ENCODE peak calls at places on chromosomes 13 and 19, in eight cellular contexts. One of them, this sample, is unnamed.

GRCh38 chr13:96068729-96069128 is 15.5 kb upstream of the UGGT2 start:
- DNase-seq in HCT116: no peak
- DNase-seq in IMR-90: no peak
- DNase-seq in PC-3: no peak
- DNase-seq in psoas muscle: no peak
- DNase-seq in colonic mucosa: no peak
- DNase-seq in heart left ventricle: no peak
- DNase-seq in uterus: no peak
- DNase-seq in this sample: no peak

GRCh38 chr13:55244991-55245644 is 1895.6 kb upstream of the PRR20A start:
- DNase-seq in HCT116: no peak
- DNase-seq in IMR-90: no peak
- DNase-seq in PC-3: no peak
- DNase-seq in psoas muscle: no peak
- DNase-seq in colonic mucosa: no peak
- DNase-seq in heart left ventricle: no peak
- DNase-seq in uterus: no peak
- DNase-seq in this sample: no peak

GRCh38 chr13:22040810-22041364 is 370.0 kb downstream of the FGF9 start:
- DNase-seq in HCT116: no peak
- DNase-seq in IMR-90: no peak
- DNase-seq in PC-3: no peak
- DNase-seq in psoas muscle: no peak
- DNase-seq in colonic mucosa: no peak
- DNase-seq in heart left ventricle: no peak
- DNase-seq in uterus: no peak
- DNase-seq in this sample: no peak

GRCh38 chr19:51821511-51821910 is 26.6 kb downstream of the FPR3 start:
- DNase-seq in HCT116: no peak
- DNase-seq in IMR-90: no peak
- DNase-seq in PC-3: no peak
- DNase-seq in psoas muscle: no peak
- DNase-seq in colonic mucosa: no peak
- DNase-seq in heart left ventricle: no peak
- DNase-seq in uterus: no peak
- DNase-seq in this sample: no peak

GRCh38 chr19:32172761-32173160 is 172.6 kb upstream of the ZNF507 start:
- DNase-seq in HCT116: no peak
- DNase-seq in IMR-90: no peak
- DNase-seq in PC-3: no peak
- DNase-seq in psoas muscle: no peak
- DNase-seq in colonic mucosa: no peak
- DNase-seq in heart left ventricle: no peak
- DNase-seq in uterus: no peak
- DNase-seq in this sample: no peak

GRCh38 chr13:35143123-35143522 is 201.1 kb downstream of the NBEA start:
- DNase-seq in HCT116: no peak
- DNase-seq in IMR-90: no peak
- DNase-seq in PC-3: no peak
- DNase-seq in psoas muscle: no peak
- DNase-seq in colonic mucosa: no peak
- DNase-seq in heart left ventricle: no peak
- DNase-seq in uterus: no peak
- DNase-seq in this sample: no peak

GRCh38 chr19:8567522-8568172 is 9.6 kb downstream of the MYO1F start:
- DNase-seq in HCT116: no peak
- DNase-seq in IMR-90: no peak
- DNase-seq in PC-3: no peak
- DNase-seq in psoas muscle: no peak
- DNase-seq in colonic mucosa: peak
- DNase-seq in heart left ventricle: peak
- DNase-seq in uterus: no peak
- DNase-seq in this sample: no peak

GRCh38 chr13:50594276-50594970 is 249.1 kb downstream of the DLEU7 start:
- DNase-seq in HCT116: no peak
- DNase-seq in IMR-90: no peak
- DNase-seq in PC-3: no peak
- DNase-seq in psoas muscle: no peak
- DNase-seq in colonic mucosa: no peak
- DNase-seq in heart left ventricle: no peak
- DNase-seq in uterus: no peak
- DNase-seq in this sample: no peak

GRCh38 chr19:33492090-33492489 is 29.5 kb downstream of the PEPD start:
- DNase-seq in HCT116: no peak
- DNase-seq in IMR-90: no peak
- DNase-seq in PC-3: no peak
- DNase-seq in psoas muscle: no peak
- DNase-seq in colonic mucosa: no peak
- DNase-seq in heart left ventricle: peak
- DNase-seq in uterus: no peak
- DNase-seq in this sample: no peak

GRCh38 chr13:97921146-97921776 is 32.2 kb upstream of the IPO5 start:
- DNase-seq in HCT116: no peak
- DNase-seq in IMR-90: peak
- DNase-seq in PC-3: no peak
- DNase-seq in psoas muscle: no peak
- DNase-seq in colonic mucosa: no peak
- DNase-seq in heart left ventricle: no peak
- DNase-seq in uterus: no peak
- DNase-seq in this sample: no peak

GRCh38 chr19:11092181-11092538 is 2.9 kb downstream of the LDLR start:
- DNase-seq in HCT116: peak
- DNase-seq in IMR-90: peak
- DNase-seq in PC-3: peak
- DNase-seq in psoas muscle: no peak
- DNase-seq in colonic mucosa: no peak
- DNase-seq in heart left ventricle: no peak
- DNase-seq in uterus: no peak
- DNase-seq in this sample: no peak

GRCh38 chr19:11091343-11092153 is 2.3 kb downstream of the LDLR start:
- DNase-seq in HCT116: peak
- DNase-seq in IMR-90: peak
- DNase-seq in PC-3: peak
- DNase-seq in psoas muscle: peak
- DNase-seq in colonic mucosa: peak
- DNase-seq in heart left ventricle: peak
- DNase-seq in uterus: peak
- DNase-seq in this sample: peak

GRCh38 chr19:11096210-11096841 is 7.1 kb downstream of the LDLR start:
- DNase-seq in HCT116: no peak
- DNase-seq in IMR-90: peak
- DNase-seq in PC-3: peak
- DNase-seq in psoas muscle: peak
- DNase-seq in colonic mucosa: no peak
- DNase-seq in heart left ventricle: peak
- DNase-seq in uterus: peak
- DNase-seq in this sample: no peak

GRCh38 chr19:11098327-11098726 is 9.1 kb downstream of the LDLR start:
- DNase-seq in HCT116: no peak
- DNase-seq in IMR-90: no peak
- DNase-seq in PC-3: no peak
- DNase-seq in psoas muscle: no peak
- DNase-seq in colonic mucosa: no peak
- DNase-seq in heart left ventricle: no peak
- DNase-seq in uterus: no peak
- DNase-seq in this sample: no peak

GRCh38 chr19:11094520-11094894 is 5.2 kb downstream of the LDLR start:
- DNase-seq in HCT116: no peak
- DNase-seq in IMR-90: no peak
- DNase-seq in PC-3: no peak
- DNase-seq in psoas muscle: no peak
- DNase-seq in colonic mucosa: no peak
- DNase-seq in heart left ventricle: no peak
- DNase-seq in uterus: no peak
- DNase-seq in this sample: no peak
- H3K4me3 ChIP-seq in HCT116: peak
- H3K4me3 ChIP-seq in IMR-90: no peak
- H3K4me3 ChIP-seq in PC-3: peak
- H3K4me3 ChIP-seq in psoas muscle: no peak
- H3K4me3 ChIP-seq in colonic mucosa: no peak
- H3K4me3 ChIP-seq in heart left ventricle: no peak
- H3K4me3 ChIP-seq in uterus: no peak
- H3K4me3 ChIP-seq in this sample: no peak

DNA sequence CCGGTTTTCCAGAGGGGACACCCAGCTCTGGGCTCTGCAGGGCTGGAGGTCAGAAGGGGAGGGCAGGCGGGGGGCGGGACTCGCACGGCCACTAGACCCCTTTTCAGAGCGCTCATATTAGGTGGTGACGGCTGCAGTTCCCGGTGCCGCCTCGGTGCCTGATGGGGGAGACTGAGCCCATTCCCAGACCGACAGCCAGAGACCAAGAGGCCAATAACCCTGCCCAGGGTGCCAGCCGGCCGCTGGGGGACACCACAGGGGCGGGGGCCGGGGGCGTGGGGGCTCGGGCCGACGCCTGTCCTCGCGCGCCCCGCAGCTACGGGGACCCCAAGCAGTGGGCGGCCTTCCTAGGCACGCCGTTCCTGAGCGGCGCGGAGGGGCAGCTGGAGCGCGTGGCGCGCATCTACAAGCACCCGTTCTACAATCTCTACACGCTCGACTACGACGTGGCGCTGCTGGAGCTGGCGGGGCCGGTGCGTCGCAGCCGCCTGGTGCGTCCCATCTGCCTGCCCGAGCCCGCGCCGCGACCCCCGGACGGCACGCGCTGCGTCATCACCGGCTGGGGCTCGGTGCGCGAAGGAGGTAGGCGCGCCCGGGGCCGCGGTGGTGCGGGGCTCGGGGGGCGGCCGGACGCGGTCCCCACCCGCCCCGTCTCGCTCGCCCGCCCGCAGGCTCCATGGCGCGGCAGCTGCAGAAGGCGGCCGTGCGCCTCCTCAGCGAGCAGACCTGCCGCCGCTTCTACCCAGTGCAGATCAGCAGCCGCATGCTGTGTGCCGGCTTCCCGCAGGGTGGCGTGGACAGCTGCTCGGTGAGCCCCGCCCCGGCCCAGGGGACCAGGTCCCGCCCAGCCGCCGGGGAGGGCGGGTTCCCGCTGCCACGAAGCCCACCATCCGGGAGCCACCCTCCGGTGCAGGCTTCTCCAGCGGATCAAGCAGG is 2.4 kb downstream of the TIMM13 start:
- DNase-seq in HCT116: no peak
- DNase-seq in IMR-90: peak
- DNase-seq in PC-3: peak
- DNase-seq in psoas muscle: peak
- DNase-seq in colonic mucosa: no peak
- DNase-seq in heart left ventricle: peak
- DNase-seq in uterus: no peak
- DNase-seq in this sample: no peak
- TF ChIP-seq CTCF in HCT116: no peak
- TF ChIP-seq CTCF in IMR-90: peak
- TF ChIP-seq CTCF in PC-3: peak
- TF ChIP-seq CTCF in psoas muscle: peak
- TF ChIP-seq CTCF in colonic mucosa: no peak
- TF ChIP-seq CTCF in heart left ventricle: no peak
- TF ChIP-seq CTCF in uterus: peak
- TF ChIP-seq CTCF in this sample: no peak

DNA sequence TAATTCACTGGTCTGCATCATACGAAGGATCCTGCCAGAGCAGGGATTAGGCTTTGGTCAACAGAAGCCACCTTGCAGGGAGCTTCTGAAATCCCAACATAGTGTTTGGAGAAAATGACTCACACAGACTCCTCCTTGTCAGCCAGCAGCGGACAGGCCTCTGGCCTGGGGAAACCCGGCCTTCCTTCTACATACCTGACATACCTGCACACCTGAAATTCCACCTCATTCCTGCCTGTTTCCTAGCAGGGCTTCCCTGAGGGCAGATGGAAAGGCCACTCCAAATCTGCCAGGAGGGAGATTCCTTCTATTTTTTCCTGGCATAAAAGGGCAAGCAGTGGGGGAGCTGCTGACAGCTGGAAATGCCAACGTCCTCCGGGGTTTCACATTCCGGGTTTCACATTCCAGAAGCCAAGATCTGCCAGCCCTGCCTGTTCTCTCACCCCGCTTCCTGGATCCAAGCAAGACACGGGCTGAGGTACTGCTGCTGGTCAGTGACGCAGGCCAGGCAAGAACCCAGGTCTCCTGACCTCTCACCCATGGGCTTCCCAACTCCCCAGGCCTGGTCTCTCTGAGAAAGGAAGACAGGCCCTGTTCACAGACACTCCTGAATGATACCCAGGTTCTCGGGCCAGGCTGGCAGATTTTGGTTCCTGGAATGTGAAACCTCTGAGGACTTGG is 18.2 kb upstream of the IGFL1 start:
- DNase-seq in HCT116: peak
- DNase-seq in IMR-90: no peak
- DNase-seq in PC-3: peak
- DNase-seq in psoas muscle: peak
- DNase-seq in colonic mucosa: no peak
- DNase-seq in heart left ventricle: no peak
- DNase-seq in uterus: no peak
- DNase-seq in this sample: peak
- H3K27ac ChIP-seq in HCT116: peak
- H3K27ac ChIP-seq in IMR-90: no peak
- H3K27ac ChIP-seq in PC-3: peak
- H3K27ac ChIP-seq in psoas muscle: peak
- H3K27ac ChIP-seq in colonic mucosa: no peak
- H3K27ac ChIP-seq in heart left ventricle: no peak
- H3K27ac ChIP-seq in uterus: no peak
- H3K27ac ChIP-seq in this sample: peak

GRCh38 chr19:16904599-16904998 is 15.8 kb downstream of the F2RL3 start:
- DNase-seq in HCT116: no peak
- DNase-seq in IMR-90: no peak
- DNase-seq in PC-3: no peak
- DNase-seq in psoas muscle: no peak
- DNase-seq in colonic mucosa: no peak
- DNase-seq in heart left ventricle: no peak
- DNase-seq in uterus: no peak
- DNase-seq in this sample: no peak

GRCh38 chr19:16903347-16903746 is 14.5 kb downstream of the F2RL3 start:
- DNase-seq in HCT116: no peak
- DNase-seq in IMR-90: no peak
- DNase-seq in PC-3: no peak
- DNase-seq in psoas muscle: peak
- DNase-seq in colonic mucosa: no peak
- DNase-seq in heart left ventricle: no peak
- DNase-seq in uterus: no peak
- DNase-seq in this sample: no peak

GRCh38 chr19:16901491-16902175 is 12.8 kb downstream of the F2RL3 start:
- DNase-seq in HCT116: no peak
- DNase-seq in IMR-90: no peak
- DNase-seq in PC-3: no peak
- DNase-seq in psoas muscle: peak
- DNase-seq in colonic mucosa: no peak
- DNase-seq in heart left ventricle: no peak
- DNase-seq in uterus: no peak
- DNase-seq in this sample: no peak

GRCh38 chr19:16899566-16900075 is 10.8 kb downstream of the F2RL3 start:
- DNase-seq in HCT116: peak
- DNase-seq in IMR-90: no peak
- DNase-seq in PC-3: peak
- DNase-seq in psoas muscle: peak
- DNase-seq in colonic mucosa: peak
- DNase-seq in heart left ventricle: no peak
- DNase-seq in uterus: no peak
- DNase-seq in this sample: no peak

DNA sequence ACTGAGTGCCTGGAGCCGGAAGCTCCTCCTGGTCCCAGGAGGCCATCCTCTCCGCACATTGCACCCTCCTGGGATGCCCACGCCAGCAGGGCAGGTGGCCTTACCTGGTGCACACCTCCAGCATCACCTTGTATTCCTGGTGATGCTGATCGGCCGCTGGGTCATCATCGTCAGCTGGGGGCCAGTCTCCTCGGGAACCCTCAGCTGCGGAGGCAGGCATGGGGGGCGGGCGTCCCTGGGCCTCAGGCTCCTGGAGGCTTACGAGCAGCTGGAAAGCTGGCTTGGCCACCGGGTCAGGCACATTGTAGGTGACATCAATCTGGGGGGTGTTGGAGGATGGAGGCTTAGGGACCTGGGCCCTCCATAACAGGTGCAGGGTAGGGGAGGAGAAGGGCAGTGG is 13.7 kb downstream of the F2RL3 start:
- DNase-seq in HCT116: no peak
- DNase-seq in IMR-90: no peak
- DNase-seq in PC-3: no peak
- DNase-seq in psoas muscle: no peak
- DNase-seq in colonic mucosa: no peak
- DNase-seq in heart left ventricle: no peak
- DNase-seq in uterus: no peak
- DNase-seq in this sample: no peak
- H3K4me3 ChIP-seq in HCT116: no peak
- H3K4me3 ChIP-seq in IMR-90: no peak
- H3K4me3 ChIP-seq in PC-3: no peak
- H3K4me3 ChIP-seq in psoas muscle: no peak
- H3K4me3 ChIP-seq in colonic mucosa: no peak
- H3K4me3 ChIP-seq in heart left ventricle: no peak
- H3K4me3 ChIP-seq in uterus: no peak
- H3K4me3 ChIP-seq in this sample: no peak